ENCODE peak calls at places on chromosome 18, in five cellular contexts. C, V, R, H and Z are unnamed samples. For H3K9me3, the result is how much of the 10 kb centered on the place peaks cover.

GRCh38 chr18:21064347-21064746 is 47.3 kb downstream of the ROCK1 start:
- DNase-seq in C (no peak), V (no peak), R (no peak), H (no peak), Z (no peak)

GRCh38 chr18:73023975-73024374 is 156.2 kb upstream of the NETO1 start:
- DNase-seq in C (no peak), V (no peak), R (no peak), H (no peak), Z (no peak)

GRCh38 chr18:35389095-35389618 is 12.0 kb upstream of the ZNF396 start:
- DNase-seq in C (peak), V (no peak), R (no peak), H (no peak), Z (no peak)

GRCh38 chr18:58942486-58942885 is 77.8 kb downstream of the ZNF532 start:
- DNase-seq in C (no peak), V (no peak), R (no peak), H (no peak), Z (no peak)

GRCh38 chr18:22176622-22177495 is 7.5 kb downstream of the GATA6 start:
- DNase-seq in C (peak), V (peak), R (no peak), H (no peak), Z (no peak)

GRCh38 chr18:6486313-6486712 is 71.6 kb upstream of the L3MBTL4 start:
- DNase-seq in C (no peak), V (no peak), R (no peak), H (no peak), Z (no peak)

GRCh38 chr18:3511980-3512379 is 62.0 kb downstream of the TGIF1 start:
- DNase-seq in C (peak), V (peak), R (no peak), H (no peak), Z (no peak)

GRCh38 chr18:13565228-13565627 is 161.1 kb downstream of the FAM210A start:
- DNase-seq in C (no peak), V (no peak), R (no peak), H (peak), Z (no peak)

GRCh38 chr18:36610716-36611115 is 218.1 kb downstream of the TPGS2 start:
- DNase-seq in C (no peak), V (no peak), R (no peak), H (no peak), Z (no peak)

GRCh38 chr18:335741-336140 is 67.9 kb upstream of the THOC1 start:
- DNase-seq in C (no peak), V (no peak), R (no peak), H (no peak), Z (no peak)

GRCh38 chr18:58578321-58578720 is 50.6 kb downstream of the ALPK2 start:
- DNase-seq in C (peak), V (no peak), R (no peak), H (no peak), Z (no peak)

GRCh38 chr18:58527116-58528010 is 101.5 kb downstream of the ALPK2 start:
- DNase-seq in C (no peak), V (peak), R (no peak), H (no peak), Z (no peak)

GRCh38 chr18:48637081-48637990 is 98.5 kb downstream of the CTIF start:
- DNase-seq in C (no peak), V (no peak), R (no peak), H (no peak), Z (no peak)

GRCh38 chr18:41906528-41907256 is 48.3 kb upstream of the PIK3C3 start:
- DNase-seq in C (peak), V (peak), R (no peak), H (no peak), Z (no peak)

GRCh38 chr18:50879302-50880107 is 587 bp downstream of the ME2 start:
- DNase-seq in C (peak), V (no peak), R (no peak), H (no peak), Z (peak)

GRCh38 chr18:36888778-36889177 is 59.9 kb downstream of the KIAA1328 start:
- DNase-seq in C (no peak), V (no peak), R (no peak), H (no peak), Z (no peak)

GRCh38 chr18:57214976-57215375 is 68.1 kb downstream of the BOD1L2 start:
- DNase-seq in C (no peak), V (no peak), R (no peak), H (no peak), Z (no peak)

GRCh38 chr18:13241083-13241892 is 22.7 kb downstream of the LDLRAD4 start:
- DNase-seq in C (no peak), V (no peak), R (no peak), H (no peak), Z (no peak)

GRCh38 chr18:33201509-33201926 is 239.0 kb downstream of the CCDC178 start:
- DNase-seq in C (peak), V (peak), R (no peak), H (no peak), Z (peak)

GRCh38 chr18:55763298-55763697 is 175.3 kb upstream of the TCF4 start:
- DNase-seq in C (peak), V (peak), R (no peak), H (no peak), Z (no peak)

GRCh38 chr18:31497711-31498449 is at the start of gene DSG2:
- DNase-seq in C (no peak), V (peak), R (no peak), H (peak), Z (peak)

GRCh38 chr18:56112984-56113383 is 525.0 kb upstream of the TCF4 start:
- DNase-seq in C (no peak), V (no peak), R (no peak), H (no peak), Z (no peak)

GRCh38 chr18:73564073-73564472 is 583.6 kb downstream of the FBXO15 start:
- DNase-seq in C (peak), V (peak), R (no peak), H (no peak), Z (no peak)

GRCh38 chr18:9851511-9851910 is 34.3 kb upstream of the TXNDC2 start:
- DNase-seq in C (peak), V (no peak), R (no peak), H (no peak), Z (no peak)

GRCh38 chr18:13284330-13285027 is 65.9 kb downstream of the LDLRAD4 start:
- DNase-seq in C (no peak), V (no peak), R (no peak), H (no peak), Z (no peak)

GRCh38 chr18:35077937-35078336 is 36.7 kb downstream of the MAPRE2 start:
- DNase-seq in C (no peak), V (no peak), R (no peak), H (no peak), Z (no peak)

GRCh38 chr18:48539406-48540328 is 836 bp downstream of the CTIF start:
- DNase-seq in C (peak), V (peak), R (no peak), H (peak), Z (peak)

GRCh38 chr18:79523221-79523737 is 127.5 kb downstream of the NFATC1 start:
- DNase-seq in C (no peak), V (no peak), R (no peak), H (no peak), Z (peak)

GRCh38 chr18:10072659-10073309 is 159.0 kb downstream of the VAPA start:
- DNase-seq in C (peak), V (no peak), R (no peak), H (no peak), Z (no peak)

GRCh38 chr18:22694954-22695353 is 238.2 kb upstream of the RBBP8 start:
- DNase-seq in C (peak), V (peak), R (peak), H (peak), Z (no peak)

GRCh38 chr18:11975721-11976120 is 5.6 kb upstream of the IMPA2 start:
- DNase-seq in C (no peak), V (no peak), R (no peak), H (no peak), Z (no peak)

GRCh38 chr18:392926-393325 is 107.6 kb downstream of the COLEC12 start:
- DNase-seq in C (no peak), V (no peak), R (no peak), H (no peak), Z (peak)

GRCh38 chr18:72830109-72830508 is 37.7 kb downstream of the NETO1 start:
- DNase-seq in C (no peak), V (peak), R (no peak), H (no peak), Z (peak)

GRCh38 chr18:46917808-46918600 is 602 bp downstream of the KATNAL2 start:
- DNase-seq in C (peak), V (peak), R (no peak), H (peak), Z (peak)

GRCh38 chr18:47912343-47912742 is 18.1 kb downstream of the SMAD2 start:
- DNase-seq in C (no peak), V (peak), R (no peak), H (no peak), Z (peak)

GRCh38 chr18:40079786-40080185 is 1875.2 kb upstream of the PIK3C3 start:
- DNase-seq in C (no peak), V (no peak), R (no peak), H (no peak), Z (no peak)

DNA sequence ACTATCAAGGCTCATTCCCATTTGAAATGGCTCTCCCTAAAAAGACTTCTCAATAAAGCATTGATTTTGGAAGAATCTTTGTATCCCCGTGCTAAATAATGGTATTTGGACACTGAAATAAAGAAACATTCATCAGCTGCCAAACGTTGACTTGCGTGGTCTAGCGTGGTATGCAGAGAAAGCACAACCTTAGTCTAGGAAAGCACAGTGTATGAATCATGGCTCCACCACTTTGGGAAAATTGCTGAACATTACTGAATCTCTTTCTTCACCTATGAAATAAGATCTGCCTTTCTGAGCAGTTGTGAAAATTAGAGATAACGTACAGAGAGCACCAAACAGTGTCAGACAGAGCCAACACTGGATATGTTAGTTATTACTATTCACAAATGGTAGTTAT is 353.9 kb downstream of the SS18 start:
- DNase-seq in C (no peak), V (no peak), R (no peak), H (no peak), Z (no peak)
- H3K27ac ChIP-seq in C (no peak), V (no peak), R (no peak), H (no peak), Z (no peak)

GRCh38 chr18:14908541-14908940 is 160.6 kb downstream of the ANKRD30B start:
- DNase-seq in C (no peak), V (no peak), R (no peak), H (no peak), Z (no peak)
- H3K9me3 ChIP-seq in C (under half), V (under half), R (under half), H (under half), Z (under half)

GRCh38 chr18:45357681-45358470 is 257.4 kb upstream of the SLC14A2 start:
- DNase-seq in C (no peak), V (no peak), R (no peak), H (no peak), Z (no peak)
- H3K27ac ChIP-seq in C (no peak), V (peak), R (no peak), H (peak), Z (no peak)

GRCh38 chr18:63082661-63083531 is 236.7 kb downstream of the BCL2 start:
- DNase-seq in C (peak), V (no peak), R (no peak), H (no peak), Z (no peak)
- H3K9me3 ChIP-seq in C (under half), V (under half), R (under half), H (under half), Z (under half)